ENCODE peak calls at places on chromosomes 6 and 20, in six cellular contexts. One of them, this sample, is unnamed. For H3K4me1, the result is how much of the 10 kb centered on the place peaks cover.

GRCh38 chr6:169490830-169491229 is 211.0 kb downstream of the WDR27 start:
- DNase-seq in heart right ventricle: no peak
- DNase-seq in pancreas: no peak
- DNase-seq in stomach: no peak
- DNase-seq in colonic mucosa: no peak
- DNase-seq in A549: no peak
- DNase-seq in this sample: no peak

GRCh38 chr20:45209924-45210323 is 3.1 kb downstream of the SEMG1 start:
- DNase-seq in heart right ventricle: no peak
- DNase-seq in colonic mucosa: no peak
- DNase-seq in A549: no peak
- DNase-seq in pancreas: no peak
- DNase-seq in stomach: no peak
- DNase-seq in this sample: no peak

GRCh38 chr6:45479834-45480696 is 102.3 kb upstream of the SUPT3H start:
- DNase-seq in A549: no peak
- DNase-seq in colonic mucosa: no peak
- DNase-seq in heart right ventricle: no peak
- DNase-seq in pancreas: no peak
- DNase-seq in stomach: no peak
- DNase-seq in this sample: no peak

GRCh38 chr6:134511984-134512383 is 194.1 kb upstream of the SGK1 start:
- DNase-seq in A549: no peak
- DNase-seq in pancreas: no peak
- DNase-seq in heart right ventricle: no peak
- DNase-seq in stomach: no peak
- DNase-seq in colonic mucosa: no peak
- DNase-seq in this sample: no peak

GRCh38 chr6:140708386-140708785 is 1333.9 kb upstream of the CITED2 start:
- DNase-seq in heart right ventricle: no peak
- DNase-seq in colonic mucosa: no peak
- DNase-seq in pancreas: no peak
- DNase-seq in A549: no peak
- DNase-seq in stomach: no peak
- DNase-seq in this sample: no peak

GRCh38 chr6:63584125-63584514 is 11.8 kb downstream of the LOC128125822 start:
- DNase-seq in stomach: no peak
- DNase-seq in heart right ventricle: no peak
- DNase-seq in pancreas: no peak
- DNase-seq in colonic mucosa: no peak
- DNase-seq in A549: no peak
- DNase-seq in this sample: no peak

GRCh38 chr20:35306931-35307517 is 14.8 kb upstream of the FAM83C start:
- DNase-seq in heart right ventricle: no peak
- DNase-seq in colonic mucosa: peak
- DNase-seq in stomach: peak
- DNase-seq in A549: peak
- DNase-seq in pancreas: peak
- DNase-seq in this sample: peak

GRCh38 chr6:149463781-149464180 is 21.0 kb downstream of the ZC3H12D start:
- DNase-seq in A549: no peak
- DNase-seq in heart right ventricle: no peak
- DNase-seq in stomach: no peak
- DNase-seq in pancreas: no peak
- DNase-seq in colonic mucosa: no peak
- DNase-seq in this sample: no peak

GRCh38 chr6:4178737-4179333 is 43.5 kb upstream of the ECI2 start:
- DNase-seq in colonic mucosa: no peak
- DNase-seq in A549: no peak
- DNase-seq in heart right ventricle: no peak
- DNase-seq in pancreas: no peak
- DNase-seq in stomach: no peak
- DNase-seq in this sample: peak

GRCh38 chr20:62358728-62359490 is 8.2 kb downstream of the LAMA5 start:
- DNase-seq in A549: no peak
- DNase-seq in colonic mucosa: no peak
- DNase-seq in pancreas: peak
- DNase-seq in heart right ventricle: peak
- DNase-seq in stomach: no peak
- DNase-seq in this sample: peak
- H3K4me1 ChIP-seq in A549: half or more
- H3K4me1 ChIP-seq in colonic mucosa: under half
- H3K4me1 ChIP-seq in pancreas: under half
- H3K4me1 ChIP-seq in heart right ventricle: half or more
- H3K4me1 ChIP-seq in stomach: half or more
- H3K4me1 ChIP-seq in this sample: half or more

DNA sequence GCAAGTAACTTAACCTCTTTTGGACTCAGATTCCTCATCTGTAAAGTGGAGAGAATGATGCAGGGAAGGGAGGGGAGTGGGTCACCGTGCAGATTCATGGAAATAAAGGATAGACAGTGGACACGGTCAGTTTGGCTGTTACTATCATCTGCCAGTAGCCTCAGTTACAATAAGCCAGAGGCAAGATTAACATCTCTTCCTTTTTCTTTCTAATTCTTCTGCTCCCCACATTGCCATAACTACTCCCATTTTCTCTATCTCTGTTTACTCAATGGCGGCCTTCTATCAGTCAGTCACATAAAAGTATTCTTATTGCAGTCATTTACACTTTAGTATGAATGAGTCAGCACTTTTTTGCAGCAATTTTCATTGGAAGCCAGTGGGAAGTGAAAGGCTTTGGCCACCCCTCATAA is 49.2 kb downstream of the PPP1R16B start:
- DNase-seq in colonic mucosa: no peak
- DNase-seq in pancreas: no peak
- DNase-seq in A549: no peak
- DNase-seq in heart right ventricle: no peak
- DNase-seq in stomach: no peak
- DNase-seq in this sample: no peak
- TF ChIP-seq CTCF in colonic mucosa: no peak
- TF ChIP-seq CTCF in pancreas: no peak
- TF ChIP-seq CTCF in A549: no peak
- TF ChIP-seq CTCF in heart right ventricle: no peak
- TF ChIP-seq CTCF in stomach: no peak
- TF ChIP-seq CTCF in this sample: no peak

DNA sequence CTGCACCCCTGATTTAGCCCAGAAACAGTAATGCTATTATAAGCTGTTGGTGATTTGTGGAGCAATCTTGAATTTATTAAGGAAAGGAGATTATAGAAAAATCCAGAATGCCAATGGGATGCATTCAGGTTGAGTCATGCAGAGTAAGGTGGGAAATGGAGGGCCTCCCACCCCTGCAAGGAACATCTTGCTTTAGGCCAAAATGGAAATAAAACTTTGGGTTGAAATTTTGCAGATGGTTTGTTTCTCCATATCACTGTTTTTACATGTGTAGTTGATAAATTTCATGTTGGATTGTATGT is 152.4 kb downstream of the BCAS1 start:
- DNase-seq in heart right ventricle: no peak
- DNase-seq in A549: no peak
- DNase-seq in stomach: no peak
- DNase-seq in colonic mucosa: no peak
- DNase-seq in pancreas: no peak
- DNase-seq in this sample: no peak
- H3K4me1 ChIP-seq in heart right ventricle: under half
- H3K4me1 ChIP-seq in A549: under half
- H3K4me1 ChIP-seq in stomach: under half
- H3K4me1 ChIP-seq in colonic mucosa: under half
- H3K4me1 ChIP-seq in pancreas: under half
- H3K4me1 ChIP-seq in this sample: under half

DNA sequence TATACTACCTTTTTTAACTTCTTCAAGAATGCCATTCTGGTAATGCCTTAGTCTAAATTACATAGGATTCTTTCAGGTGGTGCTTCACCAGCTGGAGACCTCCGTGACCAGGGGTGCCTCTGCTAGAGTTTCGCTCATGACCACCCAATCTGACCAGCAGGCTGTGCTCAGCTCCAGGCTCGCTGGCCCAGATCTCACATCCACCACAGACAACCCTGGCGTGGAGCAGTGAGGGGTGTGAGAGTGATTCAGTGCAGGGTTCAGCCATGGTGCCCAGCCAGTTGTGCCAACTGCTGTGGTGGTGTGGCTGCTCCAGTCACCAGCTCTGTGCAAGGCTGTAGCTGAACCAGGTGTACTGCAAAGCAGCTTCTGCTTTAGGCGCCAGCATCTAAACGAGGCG is 198.6 kb downstream of the MMUT start:
- DNase-seq in pancreas: no peak
- DNase-seq in stomach: no peak
- DNase-seq in heart right ventricle: no peak
- DNase-seq in A549: no peak
- DNase-seq in colonic mucosa: no peak
- DNase-seq in this sample: no peak
- TF ChIP-seq CTCF in pancreas: no peak
- TF ChIP-seq CTCF in stomach: no peak
- TF ChIP-seq CTCF in heart right ventricle: no peak
- TF ChIP-seq CTCF in A549: no peak
- TF ChIP-seq CTCF in colonic mucosa: no peak
- TF ChIP-seq CTCF in this sample: no peak

GRCh38 chr6:31733734-31734133 is 2.6 kb downstream of the CLIC1 start:
- DNase-seq in heart right ventricle: no peak
- DNase-seq in A549: no peak
- DNase-seq in pancreas: no peak
- DNase-seq in stomach: no peak
- DNase-seq in colonic mucosa: no peak
- DNase-seq in this sample: no peak
- H3K4me1 ChIP-seq in heart right ventricle: half or more
- H3K4me1 ChIP-seq in A549: under half
- H3K4me1 ChIP-seq in pancreas: under half
- H3K4me1 ChIP-seq in stomach: half or more
- H3K4me1 ChIP-seq in colonic mucosa: under half
- H3K4me1 ChIP-seq in this sample: under half

GRCh38 chr6:167314180-167314821 is 10.6 kb upstream of the TTLL2 start:
- DNase-seq in A549: no peak
- DNase-seq in colonic mucosa: no peak
- DNase-seq in stomach: no peak
- DNase-seq in heart right ventricle: no peak
- DNase-seq in pancreas: no peak
- DNase-seq in this sample: no peak
- TF ChIP-seq CTCF in A549: no peak
- TF ChIP-seq CTCF in colonic mucosa: no peak
- TF ChIP-seq CTCF in stomach: no peak
- TF ChIP-seq CTCF in heart right ventricle: no peak
- TF ChIP-seq CTCF in pancreas: no peak
- TF ChIP-seq CTCF in this sample: no peak

DNA sequence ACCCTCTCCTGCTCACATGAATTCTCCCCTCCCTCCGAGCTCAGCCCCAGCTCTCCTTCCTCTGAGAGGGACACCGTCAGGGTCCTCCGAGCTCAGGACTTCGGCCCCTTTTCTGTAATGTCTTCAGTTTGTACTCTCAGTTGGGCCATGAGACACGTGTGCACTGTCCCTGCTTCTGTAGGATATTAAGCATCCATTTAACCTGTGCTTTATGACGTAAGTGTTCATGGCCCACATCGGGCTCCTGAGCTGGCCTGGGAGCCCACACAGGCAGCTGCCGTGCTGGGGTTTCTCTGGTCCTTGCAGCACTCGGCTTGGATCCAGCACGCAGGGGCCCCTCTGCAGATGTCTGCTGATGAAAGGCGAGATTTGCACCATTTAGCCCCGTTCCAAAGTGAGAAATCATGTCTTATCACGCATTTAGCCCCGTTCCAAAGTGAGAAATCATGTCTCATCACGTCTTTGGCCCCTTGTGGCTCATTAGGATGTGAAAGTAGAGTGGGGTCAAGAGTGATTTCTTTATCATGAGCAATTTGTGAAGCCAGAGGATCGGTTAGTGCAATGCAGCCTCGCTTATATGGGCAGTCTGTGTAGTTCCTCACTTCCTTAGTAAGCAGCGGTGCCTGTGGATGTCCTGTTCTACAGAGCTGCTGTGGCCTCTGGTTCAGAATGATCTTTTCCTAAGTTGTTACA is 25.3 kb downstream of the DUSP22 start:
- DNase-seq in stomach: no peak
- DNase-seq in A549: no peak
- DNase-seq in colonic mucosa: no peak
- DNase-seq in pancreas: no peak
- DNase-seq in heart right ventricle: no peak
- DNase-seq in this sample: peak
- H3K4me1 ChIP-seq in stomach: under half
- H3K4me1 ChIP-seq in A549: under half
- H3K4me1 ChIP-seq in colonic mucosa: under half
- H3K4me1 ChIP-seq in pancreas: under half
- H3K4me1 ChIP-seq in heart right ventricle: under half
- H3K4me1 ChIP-seq in this sample: under half

DNA sequence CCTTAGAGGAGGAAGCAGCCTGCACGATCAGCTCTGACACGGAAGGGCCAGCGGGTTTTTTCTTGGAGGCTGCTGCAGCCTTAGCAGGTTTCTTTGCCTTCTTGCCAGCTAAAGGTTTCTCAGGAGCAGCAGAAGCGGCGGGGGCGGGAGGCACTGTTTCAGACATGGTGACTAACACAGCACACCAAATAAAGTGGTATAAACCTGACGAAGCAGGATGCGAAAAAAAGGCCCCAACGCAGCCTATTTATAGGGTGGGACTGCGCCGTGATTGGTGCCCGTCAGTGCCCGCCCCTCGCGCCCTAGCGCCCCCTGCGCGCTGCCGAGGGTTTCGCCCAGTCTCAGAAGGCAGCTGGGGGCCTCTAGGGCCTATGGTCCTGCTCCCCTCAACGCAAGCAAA is 55.0 kb downstream of the TRIM38 start:
- DNase-seq in stomach: peak
- DNase-seq in colonic mucosa: peak
- DNase-seq in pancreas: no peak
- DNase-seq in heart right ventricle: peak
- DNase-seq in A549: no peak
- DNase-seq in this sample: no peak
- TF ChIP-seq CTCF in stomach: no peak
- TF ChIP-seq CTCF in colonic mucosa: no peak
- TF ChIP-seq CTCF in pancreas: no peak
- TF ChIP-seq CTCF in heart right ventricle: peak
- TF ChIP-seq CTCF in A549: no peak
- TF ChIP-seq CTCF in this sample: no peak

DNA sequence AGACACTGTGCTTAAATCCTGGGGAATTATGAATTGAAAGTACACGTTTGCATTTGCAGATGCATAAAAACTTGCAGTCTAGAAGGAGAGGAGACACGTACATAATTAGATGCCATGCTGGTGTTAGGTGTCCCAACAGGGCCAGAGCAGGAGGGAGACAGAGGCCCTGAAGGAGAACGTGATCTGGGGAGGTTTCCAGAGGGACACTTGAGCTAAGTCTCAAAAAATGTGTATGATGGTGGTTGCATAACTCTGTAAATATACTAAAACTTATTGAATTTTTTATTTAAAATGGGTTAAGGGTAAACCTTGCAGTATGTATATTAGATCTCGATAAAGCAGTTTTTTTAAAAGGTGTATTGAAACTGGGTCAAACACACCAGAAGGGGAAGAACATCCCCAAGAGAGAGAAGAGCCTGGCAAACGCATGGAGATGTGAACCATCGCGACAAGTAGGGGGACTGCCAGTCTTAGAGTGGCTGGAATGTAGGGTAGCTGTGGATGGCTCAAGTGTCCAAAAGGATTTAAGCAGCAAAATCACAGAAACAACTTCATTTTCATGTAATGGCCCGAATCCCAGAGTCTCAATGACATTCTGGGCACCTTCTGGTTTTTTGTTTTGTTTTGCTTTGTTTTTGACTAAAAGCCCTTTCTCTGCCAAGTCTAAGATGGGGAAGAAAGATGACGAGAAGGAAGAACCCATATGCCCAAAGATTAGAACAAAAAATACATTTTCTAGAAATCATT is 15.3 kb downstream of the TRAF3IP2 start:
- DNase-seq in A549: no peak
- DNase-seq in pancreas: no peak
- DNase-seq in colonic mucosa: no peak
- DNase-seq in stomach: no peak
- DNase-seq in heart right ventricle: no peak
- DNase-seq in this sample: no peak
- H3K4me1 ChIP-seq in A549: half or more
- H3K4me1 ChIP-seq in pancreas: under half
- H3K4me1 ChIP-seq in colonic mucosa: under half
- H3K4me1 ChIP-seq in stomach: half or more
- H3K4me1 ChIP-seq in heart right ventricle: half or more
- H3K4me1 ChIP-seq in this sample: under half